ENCODE peak calls at places on chromosomes 13 and 19, in six cellular contexts. D is left ventricle myocardium inferior; C is Caki2; F is stimulated activated CD8-positive, alpha-beta memory T cell treated with anti-CD3 and anti-CD28 coated beads, Interleukin-12 subunit alpha, Interleukin-12 subunit beta, amount 100 ng/mL, for 4 hours; N is foreskin fibroblast; J is GM12892. T is an unnamed sample.

GRCh38 chr19:19230505-19230904 is 18.7 kb downstream of the NCAN start:
- DNase-seq in D (no peak), C (no peak), F (no peak), N (no peak), J (no peak), T (no peak)

GRCh38 chr13:114258589-114258988 is 22.8 kb upstream of the UPF3A start:
- DNase-seq in D (no peak), C (no peak), F (no peak), N (no peak), J (no peak), T (no peak)

GRCh38 chr19:35249848-35250711 is 1.3 kb downstream of the LSR start:
- DNase-seq in D (no peak), C (no peak), F (no peak), N (no peak), J (no peak), T (no peak)

GRCh38 chr19:3683866-3684816 is 16.1 kb downstream of the PIP5K1C start:
- DNase-seq in D (no peak), C (no peak), F (no peak), N (peak; percentile 78), J (peak; percentile 70), T (no peak)

GRCh38 chr13:73189365-73189764 is 130.6 kb downstream of the KLF5 start:
- DNase-seq in D (no peak), C (no peak), F (no peak), N (no peak), J (no peak), T (peak; percentile 62)

GRCh38 chr19:18340990-18341868 is 831 bp downstream of the PGPEP1 start:
- DNase-seq in D (peak; percentile 48), C (peak; percentile 39), F (peak; percentile 54), N (peak; percentile 75), J (peak; percentile 80), T (peak; percentile 85)

GRCh38 chr19:12994701-12995595 is at the start of gene NFIX:
- DNase-seq in D (peak; percentile 81), C (peak; percentile 33), F (peak; percentile 54), N (peak; percentile 85), J (no peak), T (peak; percentile 68)

GRCh38 chr19:9189538-9189937 is 10.8 kb downstream of the OR7D2 start:
- DNase-seq in D (no peak), C (no peak), F (no peak), N (no peak), J (no peak), T (no peak)

T was measured in small intestine.